ENCODE peak calls at places on chromosomes 6 and 20, in eight cellular contexts. One of them, this sample, is unnamed.

GRCh38 chr6:2858678-2859324 is 17.1 kb upstream of the SERPINB1 start:
- DNase-seq in tibial artery: no peak
- DNase-seq in astrocyte of the cerebellum: no peak
- DNase-seq in heart left ventricle: peak
- DNase-seq in endothelial cell: no peak
- DNase-seq in mesothelial cell of epicardium: no peak
- DNase-seq in HFF-Myc: no peak
- DNase-seq in cardiac fibroblast: no peak
- DNase-seq in this sample: no peak

GRCh38 chr20:62258499-62259293 is 20.4 kb downstream of the OSBPL2 start:
- DNase-seq in heart left ventricle: peak
- DNase-seq in mesothelial cell of epicardium: no peak
- DNase-seq in endothelial cell: no peak
- DNase-seq in cardiac fibroblast: peak
- DNase-seq in astrocyte of the cerebellum: peak
- DNase-seq in tibial artery: peak
- DNase-seq in HFF-Myc: no peak
- DNase-seq in this sample: peak

GRCh38 chr6:82869493-82869892 is 196.1 kb downstream of the UBE3D start:
- DNase-seq in cardiac fibroblast: no peak
- DNase-seq in mesothelial cell of epicardium: no peak
- DNase-seq in heart left ventricle: no peak
- DNase-seq in HFF-Myc: no peak
- DNase-seq in astrocyte of the cerebellum: no peak
- DNase-seq in tibial artery: no peak
- DNase-seq in endothelial cell: no peak
- DNase-seq in this sample: no peak

GRCh38 chr6:156030053-156030452 is 574.4 kb upstream of the NOX3 start:
- DNase-seq in endothelial cell: no peak
- DNase-seq in tibial artery: no peak
- DNase-seq in mesothelial cell of epicardium: no peak
- DNase-seq in heart left ventricle: no peak
- DNase-seq in HFF-Myc: no peak
- DNase-seq in astrocyte of the cerebellum: no peak
- DNase-seq in cardiac fibroblast: no peak
- DNase-seq in this sample: no peak

GRCh38 chr6:148842631-148843030 is 95.8 kb downstream of the UST start:
- DNase-seq in endothelial cell: no peak
- DNase-seq in tibial artery: no peak
- DNase-seq in mesothelial cell of epicardium: no peak
- DNase-seq in HFF-Myc: no peak
- DNase-seq in heart left ventricle: no peak
- DNase-seq in astrocyte of the cerebellum: no peak
- DNase-seq in cardiac fibroblast: no peak
- DNase-seq in this sample: no peak

GRCh38 chr6:137746264-137746663 is 120.8 kb upstream of the TNFAIP3 start:
- DNase-seq in tibial artery: no peak
- DNase-seq in mesothelial cell of epicardium: no peak
- DNase-seq in astrocyte of the cerebellum: no peak
- DNase-seq in HFF-Myc: no peak
- DNase-seq in endothelial cell: no peak
- DNase-seq in cardiac fibroblast: no peak
- DNase-seq in heart left ventricle: no peak
- DNase-seq in this sample: no peak

GRCh38 chr6:80771941-80772340 is 665.5 kb downstream of the BCKDHB start:
- DNase-seq in HFF-Myc: peak
- DNase-seq in endothelial cell: peak
- DNase-seq in mesothelial cell of epicardium: no peak
- DNase-seq in astrocyte of the cerebellum: peak
- DNase-seq in cardiac fibroblast: peak
- DNase-seq in tibial artery: no peak
- DNase-seq in heart left ventricle: no peak
- DNase-seq in this sample: peak

GRCh38 chr20:8223096-8223870 is 91.2 kb downstream of the PLCB1 start:
- DNase-seq in astrocyte of the cerebellum: peak
- DNase-seq in HFF-Myc: peak
- DNase-seq in endothelial cell: no peak
- DNase-seq in cardiac fibroblast: peak
- DNase-seq in mesothelial cell of epicardium: no peak
- DNase-seq in heart left ventricle: no peak
- DNase-seq in tibial artery: no peak
- DNase-seq in this sample: peak

GRCh38 chr6:169165561-169166300 is 87.9 kb downstream of the THBS2 start:
- DNase-seq in endothelial cell: no peak
- DNase-seq in astrocyte of the cerebellum: no peak
- DNase-seq in tibial artery: no peak
- DNase-seq in HFF-Myc: no peak
- DNase-seq in heart left ventricle: no peak
- DNase-seq in mesothelial cell of epicardium: no peak
- DNase-seq in cardiac fibroblast: peak
- DNase-seq in this sample: no peak

GRCh38 chr20:44526129-44526528 is 4.3 kb upstream of the SERINC3 start:
- DNase-seq in cardiac fibroblast: peak
- DNase-seq in endothelial cell: no peak
- DNase-seq in tibial artery: no peak
- DNase-seq in heart left ventricle: no peak
- DNase-seq in mesothelial cell of epicardium: no peak
- DNase-seq in HFF-Myc: no peak
- DNase-seq in astrocyte of the cerebellum: peak
- DNase-seq in this sample: peak

GRCh38 chr6:37714836-37715425 is 17.2 kb upstream of the MDGA1 start:
- DNase-seq in mesothelial cell of epicardium: no peak
- DNase-seq in astrocyte of the cerebellum: no peak
- DNase-seq in tibial artery: no peak
- DNase-seq in HFF-Myc: no peak
- DNase-seq in cardiac fibroblast: peak
- DNase-seq in endothelial cell: no peak
- DNase-seq in heart left ventricle: no peak
- DNase-seq in this sample: no peak

GRCh38 chr20:24317224-24317623 is 152.2 kb upstream of the SYNDIG1 start:
- DNase-seq in heart left ventricle: no peak
- DNase-seq in astrocyte of the cerebellum: no peak
- DNase-seq in HFF-Myc: no peak
- DNase-seq in tibial artery: no peak
- DNase-seq in endothelial cell: no peak
- DNase-seq in cardiac fibroblast: no peak
- DNase-seq in mesothelial cell of epicardium: no peak
- DNase-seq in this sample: no peak

GRCh38 chr6:36976005-36976261 is 10.1 kb downstream of the MTCH1 start:
- DNase-seq in mesothelial cell of epicardium: no peak
- DNase-seq in endothelial cell: no peak
- DNase-seq in HFF-Myc: no peak
- DNase-seq in astrocyte of the cerebellum: no peak
- DNase-seq in heart left ventricle: no peak
- DNase-seq in cardiac fibroblast: no peak
- DNase-seq in tibial artery: no peak
- DNase-seq in this sample: no peak

GRCh38 chr6:3749991-3750323 is 1.6 kb downstream of the PXDC1 start:
- DNase-seq in HFF-Myc: no peak
- DNase-seq in cardiac fibroblast: peak
- DNase-seq in tibial artery: peak
- DNase-seq in mesothelial cell of epicardium: no peak
- DNase-seq in astrocyte of the cerebellum: peak
- DNase-seq in endothelial cell: no peak
- DNase-seq in heart left ventricle: peak
- DNase-seq in this sample: peak

GRCh38 chr20:19692685-19693119 is 65.4 kb upstream of the RIN2 start:
- DNase-seq in heart left ventricle: peak
- DNase-seq in tibial artery: peak
- DNase-seq in astrocyte of the cerebellum: peak
- DNase-seq in HFF-Myc: no peak
- DNase-seq in endothelial cell: peak
- DNase-seq in mesothelial cell of epicardium: peak
- DNase-seq in cardiac fibroblast: peak
- DNase-seq in this sample: no peak

GRCh38 chr20:13012886-13013285 is 4.1 kb downstream of the SPTLC3 start:
- DNase-seq in heart left ventricle: no peak
- DNase-seq in astrocyte of the cerebellum: no peak
- DNase-seq in mesothelial cell of epicardium: no peak
- DNase-seq in cardiac fibroblast: no peak
- DNase-seq in tibial artery: no peak
- DNase-seq in HFF-Myc: no peak
- DNase-seq in endothelial cell: no peak
- DNase-seq in this sample: no peak

GRCh38 chr6:6105472-6106036 is 98.8 kb upstream of the NRN1 start:
- DNase-seq in endothelial cell: peak
- DNase-seq in cardiac fibroblast: no peak
- DNase-seq in HFF-Myc: no peak
- DNase-seq in heart left ventricle: no peak
- DNase-seq in tibial artery: no peak
- DNase-seq in astrocyte of the cerebellum: no peak
- DNase-seq in mesothelial cell of epicardium: no peak
- DNase-seq in this sample: no peak

GRCh38 chr6:78530208-78530607 is 337.1 kb upstream of the IRAK1BP1 start:
- DNase-seq in endothelial cell: no peak
- DNase-seq in HFF-Myc: no peak
- DNase-seq in astrocyte of the cerebellum: no peak
- DNase-seq in heart left ventricle: no peak
- DNase-seq in cardiac fibroblast: no peak
- DNase-seq in mesothelial cell of epicardium: no peak
- DNase-seq in tibial artery: no peak
- DNase-seq in this sample: no peak

GRCh38 chr6:125974214-125974866 is 12.0 kb upstream of the TRMT11 start:
- DNase-seq in mesothelial cell of epicardium: no peak
- DNase-seq in tibial artery: no peak
- DNase-seq in heart left ventricle: no peak
- DNase-seq in HFF-Myc: no peak
- DNase-seq in endothelial cell: no peak
- DNase-seq in astrocyte of the cerebellum: peak
- DNase-seq in cardiac fibroblast: peak
- DNase-seq in this sample: peak
- TF ChIP-seq CTCF in mesothelial cell of epicardium: peak
- TF ChIP-seq CTCF in tibial artery: peak
- TF ChIP-seq CTCF in heart left ventricle: peak
- TF ChIP-seq CTCF in HFF-Myc: peak
- TF ChIP-seq CTCF in endothelial cell: peak
- TF ChIP-seq CTCF in astrocyte of the cerebellum: peak
- TF ChIP-seq CTCF in cardiac fibroblast: peak
- TF ChIP-seq CTCF in this sample: peak

GRCh38 chr6:111777357-111777756 is 95.9 kb downstream of the FYN start:
- DNase-seq in tibial artery: no peak
- DNase-seq in cardiac fibroblast: no peak
- DNase-seq in astrocyte of the cerebellum: no peak
- DNase-seq in HFF-Myc: no peak
- DNase-seq in endothelial cell: no peak
- DNase-seq in heart left ventricle: no peak
- DNase-seq in mesothelial cell of epicardium: no peak
- DNase-seq in this sample: no peak
- TF ChIP-seq CTCF in tibial artery: no peak
- TF ChIP-seq CTCF in cardiac fibroblast: no peak
- TF ChIP-seq CTCF in astrocyte of the cerebellum: no peak
- TF ChIP-seq CTCF in HFF-Myc: no peak
- TF ChIP-seq CTCF in endothelial cell: no peak
- TF ChIP-seq CTCF in heart left ventricle: peak
- TF ChIP-seq CTCF in mesothelial cell of epicardium: no peak
- TF ChIP-seq CTCF in this sample: no peak

DNA sequence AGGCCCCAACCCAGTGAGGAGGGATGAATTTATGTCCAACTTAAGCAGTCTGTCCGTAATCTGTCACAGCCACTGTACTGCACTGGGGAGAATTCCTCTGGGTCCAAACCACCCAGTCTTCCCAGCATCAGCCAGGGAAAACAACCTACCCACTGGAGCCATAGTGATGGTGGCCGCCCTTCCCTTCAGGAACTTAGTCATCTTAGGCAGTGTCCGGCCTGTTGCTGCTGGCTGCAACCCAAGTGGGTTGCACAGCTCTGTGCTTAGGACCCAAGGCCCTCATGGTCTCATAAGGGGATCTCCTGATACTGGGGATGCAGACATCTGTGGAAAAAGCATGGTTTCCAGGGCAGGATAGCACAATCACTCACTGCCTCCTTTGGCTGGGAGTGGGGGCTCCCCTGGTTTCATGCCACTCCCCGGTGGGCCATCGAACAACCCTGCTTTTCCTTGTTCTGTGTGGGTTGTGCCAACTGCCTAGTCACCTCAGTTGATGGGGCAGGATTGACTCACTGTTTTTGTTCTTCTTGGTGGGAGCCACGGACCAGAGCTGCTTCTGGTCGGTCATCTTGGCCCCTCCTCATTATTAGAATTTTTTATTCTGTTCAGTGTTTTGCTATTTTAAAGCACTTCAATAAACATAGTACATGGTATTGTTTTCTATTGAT is 591.9 kb downstream of the DOK5 start:
- DNase-seq in HFF-Myc: no peak
- DNase-seq in mesothelial cell of epicardium: no peak
- DNase-seq in cardiac fibroblast: no peak
- DNase-seq in heart left ventricle: no peak
- DNase-seq in astrocyte of the cerebellum: no peak
- DNase-seq in endothelial cell: no peak
- DNase-seq in tibial artery: no peak
- DNase-seq in this sample: no peak
- TF ChIP-seq CTCF in HFF-Myc: no peak
- TF ChIP-seq CTCF in mesothelial cell of epicardium: no peak
- TF ChIP-seq CTCF in cardiac fibroblast: no peak
- TF ChIP-seq CTCF in heart left ventricle: no peak
- TF ChIP-seq CTCF in astrocyte of the cerebellum: no peak
- TF ChIP-seq CTCF in endothelial cell: no peak
- TF ChIP-seq CTCF in tibial artery: no peak
- TF ChIP-seq CTCF in this sample: no peak

GRCh38 chr20:37342231-37343177 is 3.4 kb upstream of the SRC start:
- DNase-seq in heart left ventricle: no peak
- DNase-seq in mesothelial cell of epicardium: no peak
- DNase-seq in HFF-Myc: no peak
- DNase-seq in astrocyte of the cerebellum: no peak
- DNase-seq in tibial artery: no peak
- DNase-seq in endothelial cell: no peak
- DNase-seq in cardiac fibroblast: no peak
- DNase-seq in this sample: no peak
- TF ChIP-seq CTCF in heart left ventricle: no peak
- TF ChIP-seq CTCF in mesothelial cell of epicardium: no peak
- TF ChIP-seq CTCF in HFF-Myc: no peak
- TF ChIP-seq CTCF in astrocyte of the cerebellum: no peak
- TF ChIP-seq CTCF in tibial artery: no peak
- TF ChIP-seq CTCF in endothelial cell: no peak
- TF ChIP-seq CTCF in cardiac fibroblast: no peak
- TF ChIP-seq CTCF in this sample: peak